ENCODE peak calls at places on chromosomes 1 and 21, in six cellular contexts. One of them, this sample, is unnamed.

GRCh38 chr1:225763815-225764548 is 13.6 kb upstream of the SRP9 start:
- DNase-seq in ascending aorta: peak
- DNase-seq in esophagus squamous epithelium: no peak
- DNase-seq in cardiac muscle cell: no peak
- DNase-seq in mucosa of descending colon: no peak
- DNase-seq in endothelial cell: no peak
- DNase-seq in this sample: no peak

GRCh38 chr21:43697758-43698643 is 20.9 kb upstream of the PDXK start:
- DNase-seq in endothelial cell: no peak
- DNase-seq in esophagus squamous epithelium: no peak
- DNase-seq in cardiac muscle cell: no peak
- DNase-seq in ascending aorta: no peak
- DNase-seq in mucosa of descending colon: no peak
- DNase-seq in this sample: no peak

GRCh38 chr1:114330451-114330983 is 176.8 kb upstream of the SYT6 start:
- DNase-seq in mucosa of descending colon: no peak
- DNase-seq in cardiac muscle cell: no peak
- DNase-seq in ascending aorta: no peak
- DNase-seq in endothelial cell: no peak
- DNase-seq in esophagus squamous epithelium: no peak
- DNase-seq in this sample: peak

GRCh38 chr1:7474786-7475502 is 296.2 kb upstream of the VAMP3 start:
- DNase-seq in ascending aorta: no peak
- DNase-seq in esophagus squamous epithelium: no peak
- DNase-seq in mucosa of descending colon: no peak
- DNase-seq in endothelial cell: no peak
- DNase-seq in cardiac muscle cell: no peak
- DNase-seq in this sample: no peak

GRCh38 chr1:244970236-244970652 is 105.9 kb upstream of the HNRNPU start:
- DNase-seq in cardiac muscle cell: peak
- DNase-seq in ascending aorta: peak
- DNase-seq in esophagus squamous epithelium: peak
- DNase-seq in mucosa of descending colon: peak
- DNase-seq in endothelial cell: peak
- DNase-seq in this sample: no peak

GRCh38 chr21:38478782-38479181 is 19.5 kb downstream of the ERG start:
- DNase-seq in cardiac muscle cell: no peak
- DNase-seq in esophagus squamous epithelium: no peak
- DNase-seq in endothelial cell: no peak
- DNase-seq in mucosa of descending colon: no peak
- DNase-seq in ascending aorta: no peak
- DNase-seq in this sample: no peak

GRCh38 chr21:28148400-28149064 is 844.1 kb downstream of the LTN1 start:
- DNase-seq in endothelial cell: no peak
- DNase-seq in cardiac muscle cell: no peak
- DNase-seq in mucosa of descending colon: no peak
- DNase-seq in esophagus squamous epithelium: no peak
- DNase-seq in ascending aorta: no peak
- DNase-seq in this sample: no peak

GRCh38 chr1:67711150-67711849 is 26.3 kb downstream of the GADD45A start:
- DNase-seq in mucosa of descending colon: no peak
- DNase-seq in cardiac muscle cell: no peak
- DNase-seq in esophagus squamous epithelium: no peak
- DNase-seq in ascending aorta: no peak
- DNase-seq in endothelial cell: no peak
- DNase-seq in this sample: no peak

GRCh38 chr1:25123551-25123950 is 108.8 kb downstream of the SYF2 start:
- DNase-seq in mucosa of descending colon: no peak
- DNase-seq in endothelial cell: no peak
- DNase-seq in esophagus squamous epithelium: no peak
- DNase-seq in cardiac muscle cell: no peak
- DNase-seq in ascending aorta: no peak
- DNase-seq in this sample: no peak

GRCh38 chr1:175597969-175598765 is 145.2 kb downstream of the TNR start:
- DNase-seq in cardiac muscle cell: no peak
- DNase-seq in ascending aorta: no peak
- DNase-seq in esophagus squamous epithelium: no peak
- DNase-seq in endothelial cell: no peak
- DNase-seq in mucosa of descending colon: no peak
- DNase-seq in this sample: no peak

GRCh38 chr1:70583522-70583921 is 172.5 kb downstream of the CTH start:
- DNase-seq in ascending aorta: no peak
- DNase-seq in mucosa of descending colon: no peak
- DNase-seq in esophagus squamous epithelium: no peak
- DNase-seq in cardiac muscle cell: no peak
- DNase-seq in endothelial cell: no peak
- DNase-seq in this sample: no peak

GRCh38 chr1:93585059-93585966 is 96.3 kb downstream of the BCAR3 start:
- DNase-seq in endothelial cell: no peak
- DNase-seq in esophagus squamous epithelium: no peak
- DNase-seq in mucosa of descending colon: peak
- DNase-seq in cardiac muscle cell: peak
- DNase-seq in ascending aorta: peak
- DNase-seq in this sample: peak

GRCh38 chr1:178101654-178102053 is 7.8 kb downstream of the RASAL2 start:
- DNase-seq in ascending aorta: no peak
- DNase-seq in mucosa of descending colon: no peak
- DNase-seq in endothelial cell: no peak
- DNase-seq in esophagus squamous epithelium: no peak
- DNase-seq in cardiac muscle cell: no peak
- DNase-seq in this sample: no peak

GRCh38 chr1:45769261-45769932 is 18.9 kb upstream of the IPP start:
- DNase-seq in ascending aorta: no peak
- DNase-seq in mucosa of descending colon: no peak
- DNase-seq in esophagus squamous epithelium: no peak
- DNase-seq in cardiac muscle cell: peak
- DNase-seq in endothelial cell: no peak
- DNase-seq in this sample: no peak

GRCh38 chr21:36347962-36348328 is 27.9 kb downstream of the MORC3 start:
- DNase-seq in cardiac muscle cell: no peak
- DNase-seq in mucosa of descending colon: no peak
- DNase-seq in esophagus squamous epithelium: no peak
- DNase-seq in ascending aorta: no peak
- DNase-seq in endothelial cell: no peak
- DNase-seq in this sample: no peak

GRCh38 chr1:29532741-29533140 is 296.4 kb downstream of the PTPRU start:
- DNase-seq in ascending aorta: no peak
- DNase-seq in endothelial cell: no peak
- DNase-seq in cardiac muscle cell: no peak
- DNase-seq in mucosa of descending colon: no peak
- DNase-seq in esophagus squamous epithelium: no peak
- DNase-seq in this sample: no peak

GRCh38 chr1:57553666-57554065 is 129.8 kb upstream of the DAB1 start:
- DNase-seq in mucosa of descending colon: no peak
- DNase-seq in cardiac muscle cell: no peak
- DNase-seq in endothelial cell: no peak
- DNase-seq in esophagus squamous epithelium: no peak
- DNase-seq in ascending aorta: no peak
- DNase-seq in this sample: no peak

GRCh38 chr1:199007423-199007822 is 368.6 kb downstream of the PTPRC start:
- DNase-seq in endothelial cell: no peak
- DNase-seq in mucosa of descending colon: no peak
- DNase-seq in cardiac muscle cell: no peak
- DNase-seq in esophagus squamous epithelium: no peak
- DNase-seq in ascending aorta: no peak
- DNase-seq in this sample: no peak

GRCh38 chr1:177927021-177927596 is 42.7 kb downstream of the SEC16B start:
- DNase-seq in cardiac muscle cell: no peak
- DNase-seq in mucosa of descending colon: no peak
- DNase-seq in endothelial cell: no peak
- DNase-seq in ascending aorta: no peak
- DNase-seq in esophagus squamous epithelium: no peak
- DNase-seq in this sample: no peak

GRCh38 chr1:153699116-153699515 is 20.6 kb downstream of the NPR1 start:
- DNase-seq in esophagus squamous epithelium: no peak
- DNase-seq in cardiac muscle cell: no peak
- DNase-seq in endothelial cell: no peak
- DNase-seq in mucosa of descending colon: no peak
- DNase-seq in ascending aorta: no peak
- DNase-seq in this sample: no peak

GRCh38 chr1:175192630-175193338 is at the start of gene KIAA0040:
- DNase-seq in ascending aorta: peak
- DNase-seq in esophagus squamous epithelium: no peak
- DNase-seq in endothelial cell: peak
- DNase-seq in mucosa of descending colon: peak
- DNase-seq in cardiac muscle cell: peak
- DNase-seq in this sample: peak

GRCh38 chr1:112359961-112360767 is 35.9 kb upstream of the CTTNBP2NL start:
- DNase-seq in mucosa of descending colon: peak
- DNase-seq in endothelial cell: peak
- DNase-seq in cardiac muscle cell: no peak
- DNase-seq in esophagus squamous epithelium: no peak
- DNase-seq in ascending aorta: peak
- DNase-seq in this sample: peak

GRCh38 chr1:26739251-26739914 is 43.6 kb downstream of the ARID1A start:
- DNase-seq in cardiac muscle cell: no peak
- DNase-seq in esophagus squamous epithelium: no peak
- DNase-seq in mucosa of descending colon: no peak
- DNase-seq in endothelial cell: no peak
- DNase-seq in ascending aorta: no peak
- DNase-seq in this sample: no peak

GRCh38 chr21:34852438-34852837 is 183.6 kb downstream of the CLIC6 start:
- DNase-seq in endothelial cell: no peak
- DNase-seq in esophagus squamous epithelium: no peak
- DNase-seq in cardiac muscle cell: no peak
- DNase-seq in ascending aorta: no peak
- DNase-seq in mucosa of descending colon: no peak
- DNase-seq in this sample: no peak

GRCh38 chr1:192491804-192492554 is 83.6 kb upstream of the RGS1 start:
- DNase-seq in esophagus squamous epithelium: no peak
- DNase-seq in cardiac muscle cell: no peak
- DNase-seq in endothelial cell: no peak
- DNase-seq in ascending aorta: no peak
- DNase-seq in mucosa of descending colon: no peak
- DNase-seq in this sample: no peak

DNA sequence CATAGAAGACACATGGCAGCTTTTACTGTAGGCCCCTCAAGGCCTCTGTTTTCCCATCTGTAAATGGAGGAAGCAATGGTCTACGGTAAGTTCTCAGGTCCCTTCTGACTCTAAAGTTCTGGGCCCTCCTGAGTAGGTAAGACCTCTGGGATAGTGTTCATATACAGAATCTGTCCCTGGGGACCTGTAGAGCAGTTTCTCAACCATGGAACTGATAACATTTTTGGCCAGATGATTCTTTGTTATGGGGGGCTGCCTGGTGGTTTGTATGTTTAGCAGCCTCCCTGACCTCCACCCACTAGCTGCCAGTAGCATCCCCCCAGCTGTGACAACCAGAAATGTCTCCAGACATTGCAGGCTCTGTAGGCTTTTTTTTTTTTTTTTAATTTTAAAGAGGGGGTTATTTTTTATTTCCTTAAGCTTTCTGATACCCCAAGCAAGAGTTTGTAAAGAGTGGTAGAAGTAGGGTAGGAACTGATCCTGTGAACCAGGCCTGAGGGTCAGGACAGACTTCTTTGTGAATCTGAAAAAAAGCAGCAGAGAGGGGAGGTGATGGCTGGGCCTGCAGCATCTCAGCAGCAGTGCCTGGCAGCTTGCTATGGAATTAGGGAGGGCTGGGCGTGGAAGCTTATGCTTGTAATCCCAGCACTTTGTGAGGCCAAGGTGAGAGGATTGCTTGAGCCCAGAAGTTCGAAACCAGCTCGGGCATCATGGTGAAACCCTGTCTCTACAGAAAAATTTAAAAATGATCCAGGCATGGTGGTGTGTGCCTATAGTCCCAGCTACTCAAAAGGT is 20.2 kb upstream of the TCEA3 start:
- DNase-seq in ascending aorta: no peak
- DNase-seq in endothelial cell: no peak
- DNase-seq in cardiac muscle cell: no peak
- DNase-seq in mucosa of descending colon: no peak
- DNase-seq in esophagus squamous epithelium: no peak
- DNase-seq in this sample: no peak
- TF ChIP-seq CTCF in ascending aorta: no peak
- TF ChIP-seq CTCF in endothelial cell: no peak
- TF ChIP-seq CTCF in cardiac muscle cell: no peak
- TF ChIP-seq CTCF in mucosa of descending colon: no peak
- TF ChIP-seq CTCF in esophagus squamous epithelium: no peak
- TF ChIP-seq CTCF in this sample: no peak

GRCh38 chr1:205423248-205423647 is 1.4 kb upstream of the LEMD1 start:
- DNase-seq in mucosa of descending colon: no peak
- DNase-seq in esophagus squamous epithelium: no peak
- DNase-seq in endothelial cell: no peak
- DNase-seq in ascending aorta: no peak
- DNase-seq in cardiac muscle cell: no peak
- DNase-seq in this sample: no peak
- TF ChIP-seq CTCF in mucosa of descending colon: no peak
- TF ChIP-seq CTCF in esophagus squamous epithelium: no peak
- TF ChIP-seq CTCF in endothelial cell: no peak
- TF ChIP-seq CTCF in ascending aorta: no peak
- TF ChIP-seq CTCF in cardiac muscle cell: no peak
- TF ChIP-seq CTCF in this sample: no peak

GRCh38 chr1:82783025-82783424 is 982.3 kb downstream of the ADGRL2 start:
- DNase-seq in esophagus squamous epithelium: no peak
- DNase-seq in endothelial cell: no peak
- DNase-seq in cardiac muscle cell: no peak
- DNase-seq in mucosa of descending colon: no peak
- DNase-seq in ascending aorta: no peak
- DNase-seq in this sample: no peak

GRCh38 chr1:82775402-82776000 is 974.8 kb downstream of the ADGRL2 start:
- DNase-seq in cardiac muscle cell: peak
- DNase-seq in endothelial cell: peak
- DNase-seq in esophagus squamous epithelium: no peak
- DNase-seq in ascending aorta: no peak
- DNase-seq in mucosa of descending colon: peak
- DNase-seq in this sample: peak

GRCh38 chr1:82782599-82782998 is 981.9 kb downstream of the ADGRL2 start:
- DNase-seq in mucosa of descending colon: no peak
- DNase-seq in endothelial cell: no peak
- DNase-seq in esophagus squamous epithelium: no peak
- DNase-seq in ascending aorta: no peak
- DNase-seq in cardiac muscle cell: no peak
- DNase-seq in this sample: no peak

GRCh38 chr1:82777240-82777639 is 976.5 kb downstream of the ADGRL2 start:
- DNase-seq in cardiac muscle cell: no peak
- DNase-seq in mucosa of descending colon: no peak
- DNase-seq in ascending aorta: no peak
- DNase-seq in endothelial cell: no peak
- DNase-seq in esophagus squamous epithelium: no peak
- DNase-seq in this sample: no peak

DNA sequence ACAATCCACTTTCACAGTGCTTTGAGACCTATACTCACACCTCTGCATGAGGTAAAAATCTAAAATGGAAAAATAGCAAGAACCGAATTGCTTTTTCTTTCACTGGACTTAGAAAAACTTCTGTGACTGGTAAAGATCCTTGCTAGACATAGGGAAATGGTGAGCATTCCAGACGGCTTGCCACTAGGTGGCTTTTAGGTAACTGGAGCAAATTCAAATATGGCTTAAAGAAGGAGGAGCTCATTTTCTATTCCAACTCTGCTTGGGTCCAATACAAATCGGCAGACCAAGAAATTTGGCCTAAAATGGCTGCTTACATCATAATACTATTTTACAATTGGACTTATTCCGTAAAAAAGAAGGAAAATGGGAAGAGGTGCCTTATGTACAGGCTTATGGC is 977.9 kb downstream of the ADGRL2 start:
- DNase-seq in mucosa of descending colon: peak
- DNase-seq in ascending aorta: no peak
- DNase-seq in esophagus squamous epithelium: no peak
- DNase-seq in cardiac muscle cell: peak
- DNase-seq in endothelial cell: no peak
- DNase-seq in this sample: no peak
- TF ChIP-seq CTCF in mucosa of descending colon: no peak
- TF ChIP-seq CTCF in ascending aorta: no peak
- TF ChIP-seq CTCF in esophagus squamous epithelium: no peak
- TF ChIP-seq CTCF in cardiac muscle cell: no peak
- TF ChIP-seq CTCF in endothelial cell: peak
- TF ChIP-seq CTCF in this sample: no peak

GRCh38 chr1:236509647-236510401 is 14.0 kb upstream of the LGALS8 start:
- DNase-seq in mucosa of descending colon: peak
- DNase-seq in endothelial cell: no peak
- DNase-seq in cardiac muscle cell: no peak
- DNase-seq in esophagus squamous epithelium: no peak
- DNase-seq in ascending aorta: no peak
- DNase-seq in this sample: peak
- TF ChIP-seq CTCF in mucosa of descending colon: no peak
- TF ChIP-seq CTCF in endothelial cell: peak
- TF ChIP-seq CTCF in cardiac muscle cell: no peak
- TF ChIP-seq CTCF in esophagus squamous epithelium: no peak
- TF ChIP-seq CTCF in ascending aorta: no peak
- TF ChIP-seq CTCF in this sample: no peak

This sample was measured in transverse colon.